ENCODE peak calls at places on chromosomes 7 and 10, in four cellular contexts. B, Q, Y and Z are unnamed samples.

GRCh38 chr10:11854301-11854700 is 31.1 kb downstream of the PROSER2 start:
- DNase-seq in Y (no peak), B (no peak), Q (no peak), Z (no peak)

GRCh38 chr10:16519908-16520861 is 1.5 kb downstream of the C1QL3 start:
- DNase-seq in Y (no peak), Q (no peak), B (no peak), Z (no peak)

GRCh38 chr10:3418041-3418760 is 245.6 kb upstream of the PITRM1 start:
- DNase-seq in B (no peak), Q (no peak), Y (no peak), Z (no peak)

GRCh38 chr7:103343758-103344452 is 662 bp downstream of the DNAJC2 start:
- DNase-seq in Q (peak; percentile 29), Y (peak; percentile 55), B (peak; percentile 34), Z (peak; percentile 23)

GRCh38 chr10:121668336-121669009 is 70.2 kb upstream of the FGFR2 start:
- DNase-seq in B (no peak), Y (no peak), Q (no peak), Z (no peak)

GRCh38 chr10:86668297-86669165 is at the start of gene LDB3:
- DNase-seq in B (peak; percentile 73), Q (no peak), Y (no peak), Z (no peak)

GRCh38 chr7:76332073-76332472 is 26.7 kb downstream of the YWHAG start:
- DNase-seq in B (no peak), Y (peak; percentile 4), Q (no peak), Z (no peak)

GRCh38 chr10:24917493-24917892 is 34.9 kb downstream of the PRTFDC1 start:
- DNase-seq in Q (no peak), Y (no peak), B (no peak), Z (no peak)

GRCh38 chr7:149409889-149410288 is 51.0 kb downstream of the ZNF777 start:
- DNase-seq in Q (no peak), Y (no peak), B (no peak), Z (no peak)

GRCh38 chr10:132938472-132939329 is 3.7 kb downstream of the CFAP46 start:
- DNase-seq in Q (peak; percentile 29), B (no peak), Y (peak; percentile 40), Z (no peak)

GRCh38 chr10:43249151-43249961 is 17.5 kb downstream of the RASGEF1A start:
- DNase-seq in B (no peak), Q (no peak), Y (no peak), Z (no peak)

GRCh38 chr10:21002097-21002878 is 105.2 kb upstream of the NEBL start:
- DNase-seq in B (peak; percentile 1), Y (no peak), Q (no peak), Z (no peak)

GRCh38 chr10:6062101-6062771 is at the start of gene IL2RA:
- DNase-seq in Y (no peak), B (no peak), Q (no peak), Z (no peak)

GRCh38 chr7:27873981-27874957 is 134.3 kb downstream of the TAX1BP1 start:
- DNase-seq in B (peak; percentile 19), Q (no peak), Y (no peak), Z (peak; percentile 7)

GRCh38 chr10:16527452-16527851 is 5.8 kb upstream of the C1QL3 start:
- DNase-seq in Q (no peak), Y (no peak), B (no peak), Z (no peak)

GRCh38 chr10:126135177-126135576 is 238.8 kb downstream of the FANK1 start:
- DNase-seq in Q (no peak), B (peak; percentile 40), Y (no peak), Z (no peak)

GRCh38 chr7:81404669-81405068 is 365.2 kb downstream of the HGF start:
- DNase-seq in B (no peak), Q (no peak), Y (no peak), Z (no peak)

GRCh38 chr7:132869166-132869861 is 212.6 kb downstream of the CHCHD3 start:
- DNase-seq in Q (no peak), B (peak; percentile 6), Y (no peak), Z (no peak)

GRCh38 chr7:90180011-90180585 is 25.8 kb downstream of the STEAP1 start:
- DNase-seq in B (peak; percentile 16), Q (peak; percentile 35), Y (no peak), Z (no peak)

GRCh38 chr10:28375399-28376354 is 72.8 kb upstream of the MPP7 start:
- DNase-seq in Q (no peak), B (peak; percentile 74), Y (no peak), Z (peak; percentile 52)

GRCh38 chr7:7191137-7191536 is 8.8 kb downstream of the C1GALT1 start:
- DNase-seq in Q (no peak), Y (no peak), B (no peak), Z (no peak)

GRCh38 chr10:63169624-63170023 is 36.5 kb downstream of the NRBF2 start:
- DNase-seq in Y (no peak), B (no peak), Q (no peak), Z (no peak)

GRCh38 chr7:27190284-27190748 is 5.3 kb upstream of the HOXA11 start:
- DNase-seq in Y (no peak), B (no peak), Q (no peak), Z (no peak)

GRCh38 chr10:58775960-58776574 is 263.4 kb downstream of the BICC1 start:
- DNase-seq in Q (no peak), Y (no peak), B (peak; percentile 86), Z (no peak)

GRCh38 chr10:126129026-126129425 is 232.7 kb downstream of the FANK1 start:
- DNase-seq in Q (no peak), Y (no peak), B (no peak), Z (no peak)

GRCh38 chr7:138755331-138755747 is 42.5 kb upstream of the TMEM213 start:
- DNase-seq in B (no peak), Q (peak; percentile 14), Y (no peak), Z (no peak)

GRCh38 chr7:32941996-32942782 is 15.1 kb upstream of the FKBP9 start:
- DNase-seq in B (peak; percentile 32), Y (peak; percentile 81), Q (peak; percentile 18), Z (peak; percentile 64)

GRCh38 chr10:7945469-7946187 is 108.9 kb upstream of the GATA3 start:
- DNase-seq in Y (no peak), B (peak; percentile 73), Q (peak; percentile 41), Z (peak; percentile 12)

GRCh38 chr7:27842851-27843250 is 102.9 kb downstream of the TAX1BP1 start:
- DNase-seq in Y (no peak), Q (no peak), B (no peak), Z (no peak)

GRCh38 chr7:157996359-157997079 is 591.1 kb downstream of the PTPRN2 start:
- DNase-seq in B (no peak), Y (no peak), Q (no peak), Z (no peak)

GRCh38 chr7:151074817-151075661 is 5.6 kb downstream of the FASTK start:
- DNase-seq in B (no peak), Q (no peak), Y (no peak), Z (no peak)

GRCh38 chr7:75922966-75923603 is 8.1 kb downstream of the POR start:
- DNase-seq in B (no peak), Y (no peak), Q (no peak), Z (no peak)

GRCh38 chr7:37786741-37787569 is 61.4 kb upstream of the NME8 start:
- DNase-seq in Y (no peak), B (no peak), Q (no peak), Z (no peak)

GRCh38 chr7:110891197-110891596 is 199.7 kb upstream of the LRRN3 start:
- DNase-seq in Y (no peak), B (no peak), Q (no peak), Z (no peak)

GRCh38 chr7:128351296-128352123 is 7.8 kb upstream of the RBM28 start:
- DNase-seq in Y (no peak), B (no peak), Q (no peak), Z (no peak)
- TF ChIP-seq MAZ in Y (no peak), B (no peak), Q (no peak), Z (no peak)

DNA sequence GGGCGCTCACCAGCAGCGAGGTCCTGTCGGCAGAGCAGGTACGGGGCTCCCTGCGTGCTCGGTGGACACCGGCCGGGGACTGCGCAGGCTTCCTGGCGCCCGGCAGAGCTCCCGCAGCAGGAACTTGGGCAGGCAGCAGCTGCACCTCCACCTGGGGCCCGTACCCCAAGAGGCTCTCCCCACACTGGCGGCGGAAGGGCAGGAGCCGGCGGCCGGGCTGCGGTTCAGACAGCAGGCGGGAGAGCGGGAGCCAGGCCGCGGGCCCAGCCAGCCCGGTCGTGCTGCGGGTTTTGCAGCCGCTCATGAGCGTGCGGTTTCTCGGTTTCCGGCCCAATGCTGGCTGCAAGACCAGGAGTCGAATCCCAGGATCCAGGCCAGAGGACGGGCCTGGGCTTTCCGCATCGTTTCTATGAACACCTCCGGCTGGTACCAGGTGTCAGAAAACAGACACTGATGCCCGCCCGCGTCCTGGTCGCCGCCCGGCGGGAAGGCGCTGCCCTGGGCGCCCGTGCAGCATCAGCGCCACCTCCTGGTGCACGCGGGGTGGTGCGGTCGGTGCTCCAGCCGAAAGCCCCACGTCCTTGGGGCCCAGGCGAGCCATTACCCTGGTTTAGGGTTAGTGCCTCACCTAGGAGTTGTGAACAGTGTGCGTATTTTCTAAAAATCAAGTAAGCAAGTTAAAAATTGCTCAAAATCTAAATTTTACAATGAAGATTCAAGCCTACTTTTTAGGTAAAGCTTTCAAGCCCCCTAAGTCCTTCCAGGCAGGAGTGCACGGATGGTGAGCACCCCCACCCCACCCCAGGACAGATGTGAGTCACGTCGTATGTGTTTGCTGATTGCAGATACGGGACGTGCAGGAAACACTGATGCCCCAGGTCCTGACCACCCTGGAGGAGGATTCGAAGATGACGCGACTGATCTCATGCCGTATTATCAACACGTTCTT is 47.4 kb upstream of the PRKAR1B start:
- DNase-seq in B (peak; percentile 20), Q (no peak), Y (peak; percentile 65), Z (peak; percentile 53)
- TF ChIP-seq SMC3 in B (peak; percentile 94), Q (no peak), Y (peak; percentile 65), Z (peak; percentile 72)

GRCh38 chr10:112583236-112583919 is 136.4 kb downstream of the VTI1A start:
- DNase-seq in Q (no peak), B (no peak), Y (no peak), Z (no peak)

GRCh38 chr10:112587709-112588108 is 140.7 kb downstream of the VTI1A start:
- DNase-seq in B (peak; percentile 15), Y (no peak), Q (no peak), Z (no peak)

GRCh38 chr10:112585960-112586359 is 138.9 kb downstream of the VTI1A start:
- DNase-seq in B (no peak), Q (no peak), Y (no peak), Z (no peak)

GRCh38 chr10:112584276-112584675 is 137.3 kb downstream of the VTI1A start:
- DNase-seq in Q (no peak), Y (no peak), B (peak; percentile 61), Z (no peak)

DNA sequence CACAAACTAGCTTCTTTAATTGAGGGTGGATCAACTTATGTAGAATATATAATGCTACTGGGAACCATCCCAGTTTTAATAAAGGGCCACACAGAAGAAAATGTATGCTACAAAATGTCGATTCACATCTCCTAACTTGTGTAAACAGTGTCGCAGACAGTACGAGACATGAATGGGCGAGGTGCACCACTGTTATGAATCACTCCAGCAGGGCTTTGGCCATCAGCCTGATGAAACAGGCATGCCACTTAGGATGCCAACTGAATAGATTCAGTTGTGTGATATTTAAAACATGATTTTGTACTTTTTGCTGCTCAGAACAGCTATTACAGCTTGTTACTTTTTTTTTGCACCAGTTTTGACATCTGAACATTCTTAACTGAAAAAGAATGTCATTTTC is 138.0 kb downstream of the VTI1A start:
- DNase-seq in B (peak; percentile 37), Y (no peak), Q (no peak), Z (peak; percentile 58)
- TF ChIP-seq MAZ in B (no peak), Y (no peak), Q (no peak), Z (no peak)

DNA sequence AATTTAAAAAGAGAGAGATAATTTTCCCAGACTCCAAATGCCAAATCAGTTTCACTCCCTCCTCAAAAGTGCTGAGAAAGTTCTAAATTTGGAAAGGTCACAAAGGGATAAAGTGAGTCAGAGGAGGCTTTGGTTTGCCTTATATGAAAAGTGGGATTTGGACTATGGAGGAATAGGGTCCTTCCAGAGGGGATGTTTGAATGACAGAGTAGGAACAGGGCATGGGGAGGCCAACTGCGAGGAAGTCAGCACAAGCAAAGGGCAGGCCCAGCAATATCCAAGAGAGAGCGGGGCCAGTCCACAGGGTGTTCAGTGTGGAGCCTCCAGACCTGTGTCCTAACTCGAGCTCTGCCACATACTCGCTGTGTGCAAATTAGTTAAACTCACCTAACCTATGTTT is 9.8 kb upstream of the FAS start:
- DNase-seq in Q (no peak), Y (no peak), B (no peak), Z (no peak)
- TF ChIP-seq SMC3 in Q (no peak), Y (no peak), B (no peak), Z (no peak)